ENCODE peak calls at places on chromosomes 16 and 17, in eight cellular contexts. One of them, this sample, is unnamed.

GRCh38 chr16:66899945-66900688 is 18.6 kb downstream of the CDH16 start:
- DNase-seq in pancreas: peak
- DNase-seq in SW480: no peak
- DNase-seq in A549: peak
- DNase-seq in HEK293T: peak
- DNase-seq in HCEC 1CT: peak
- DNase-seq in ovary: peak
- DNase-seq in NCI-H1092: peak
- DNase-seq in this sample: peak

GRCh38 chr17:73783382-73783766 is 139.1 kb upstream of the SDK2 start:
- DNase-seq in SW480: no peak
- DNase-seq in ovary: no peak
- DNase-seq in HEK293T: no peak
- DNase-seq in NCI-H1092: no peak
- DNase-seq in HCEC 1CT: no peak
- DNase-seq in A549: no peak
- DNase-seq in pancreas: no peak
- DNase-seq in this sample: no peak

GRCh38 chr16:69428652-69429051 is 4.2 kb downstream of the CYB5B start:
- DNase-seq in HEK293T: no peak
- DNase-seq in HCEC 1CT: no peak
- DNase-seq in NCI-H1092: no peak
- DNase-seq in pancreas: no peak
- DNase-seq in SW480: no peak
- DNase-seq in ovary: no peak
- DNase-seq in A549: no peak
- DNase-seq in this sample: no peak

GRCh38 chr16:83187404-83187803 is 560.6 kb downstream of the CDH13 start:
- DNase-seq in pancreas: no peak
- DNase-seq in HCEC 1CT: peak
- DNase-seq in A549: no peak
- DNase-seq in SW480: peak
- DNase-seq in HEK293T: no peak
- DNase-seq in NCI-H1092: no peak
- DNase-seq in ovary: no peak
- DNase-seq in this sample: no peak

GRCh38 chr17:65662166-65662565 is 100.7 kb upstream of the AXIN2 start:
- DNase-seq in SW480: no peak
- DNase-seq in A549: no peak
- DNase-seq in HEK293T: no peak
- DNase-seq in pancreas: no peak
- DNase-seq in NCI-H1092: no peak
- DNase-seq in HCEC 1CT: peak
- DNase-seq in ovary: no peak
- DNase-seq in this sample: no peak

GRCh38 chr16:31530405-31530804 is 2.7 kb downstream of the AHSP start:
- DNase-seq in HEK293T: no peak
- DNase-seq in A549: no peak
- DNase-seq in SW480: no peak
- DNase-seq in NCI-H1092: no peak
- DNase-seq in ovary: no peak
- DNase-seq in HCEC 1CT: no peak
- DNase-seq in pancreas: no peak
- DNase-seq in this sample: no peak

GRCh38 chr17:44599298-44600175 is 42.3 kb downstream of the FZD2 start:
- DNase-seq in SW480: no peak
- DNase-seq in HCEC 1CT: peak
- DNase-seq in pancreas: peak
- DNase-seq in HEK293T: no peak
- DNase-seq in A549: peak
- DNase-seq in NCI-H1092: no peak
- DNase-seq in ovary: peak
- DNase-seq in this sample: peak

GRCh38 chr17:38733315-38734234 is 3.4 kb downstream of the CISD3 start:
- DNase-seq in ovary: no peak
- DNase-seq in NCI-H1092: no peak
- DNase-seq in pancreas: peak
- DNase-seq in A549: peak
- DNase-seq in HCEC 1CT: no peak
- DNase-seq in HEK293T: no peak
- DNase-seq in SW480: no peak
- DNase-seq in this sample: peak

GRCh38 chr17:41773190-41773588 is 13.3 kb downstream of the JUP start:
- DNase-seq in A549: peak
- DNase-seq in NCI-H1092: no peak
- DNase-seq in ovary: peak
- DNase-seq in HEK293T: peak
- DNase-seq in pancreas: peak
- DNase-seq in SW480: peak
- DNase-seq in HCEC 1CT: peak
- DNase-seq in this sample: peak

GRCh38 chr17:54813896-54814295 is 86.8 kb upstream of the TOM1L1 start:
- DNase-seq in SW480: no peak
- DNase-seq in NCI-H1092: no peak
- DNase-seq in ovary: no peak
- DNase-seq in HEK293T: no peak
- DNase-seq in HCEC 1CT: no peak
- DNase-seq in pancreas: no peak
- DNase-seq in A549: no peak
- DNase-seq in this sample: no peak

GRCh38 chr16:84367297-84367680 is 1.0 kb upstream of the ATP2C2 start:
- DNase-seq in HEK293T: no peak
- DNase-seq in pancreas: no peak
- DNase-seq in NCI-H1092: no peak
- DNase-seq in A549: no peak
- DNase-seq in HCEC 1CT: no peak
- DNase-seq in ovary: no peak
- DNase-seq in SW480: no peak
- DNase-seq in this sample: no peak

GRCh38 chr17:7034955-7035590 is 742 bp upstream of the SLC16A13 start:
- DNase-seq in ovary: no peak
- DNase-seq in HCEC 1CT: no peak
- DNase-seq in SW480: no peak
- DNase-seq in HEK293T: no peak
- DNase-seq in A549: no peak
- DNase-seq in pancreas: peak
- DNase-seq in NCI-H1092: no peak
- DNase-seq in this sample: no peak

GRCh38 chr17:7261377-7262191 is 694 bp downstream of the CLDN7 start:
- DNase-seq in pancreas: peak
- DNase-seq in SW480: no peak
- DNase-seq in NCI-H1092: no peak
- DNase-seq in ovary: no peak
- DNase-seq in A549: no peak
- DNase-seq in HCEC 1CT: no peak
- DNase-seq in HEK293T: no peak
- DNase-seq in this sample: peak

GRCh38 chr16:84959045-84959576 is 52.2 kb downstream of the ZDHHC7 start:
- DNase-seq in NCI-H1092: no peak
- DNase-seq in A549: peak
- DNase-seq in ovary: no peak
- DNase-seq in SW480: no peak
- DNase-seq in pancreas: no peak
- DNase-seq in HCEC 1CT: no peak
- DNase-seq in HEK293T: no peak
- DNase-seq in this sample: peak

GRCh38 chr16:72677662-72678447 is 370.1 kb downstream of the ZFHX3 start:
- DNase-seq in NCI-H1092: no peak
- DNase-seq in HEK293T: no peak
- DNase-seq in ovary: no peak
- DNase-seq in HCEC 1CT: peak
- DNase-seq in SW480: peak
- DNase-seq in pancreas: no peak
- DNase-seq in A549: no peak
- DNase-seq in this sample: no peak

GRCh38 chr17:49708515-49709161 is 874 bp upstream of the SLC35B1 start:
- DNase-seq in pancreas: peak
- DNase-seq in ovary: no peak
- DNase-seq in A549: no peak
- DNase-seq in NCI-H1092: no peak
- DNase-seq in SW480: no peak
- DNase-seq in HEK293T: no peak
- DNase-seq in HCEC 1CT: peak
- DNase-seq in this sample: no peak

GRCh38 chr16:84979516-84979915 is 31.8 kb downstream of the ZDHHC7 start:
- DNase-seq in SW480: no peak
- DNase-seq in HCEC 1CT: peak
- DNase-seq in pancreas: no peak
- DNase-seq in HEK293T: no peak
- DNase-seq in ovary: no peak
- DNase-seq in NCI-H1092: no peak
- DNase-seq in A549: no peak
- DNase-seq in this sample: no peak

GRCh38 chr17:61144137-61144536 is 255.5 kb upstream of the TBX2 start:
- DNase-seq in A549: no peak
- DNase-seq in HEK293T: no peak
- DNase-seq in NCI-H1092: no peak
- DNase-seq in ovary: no peak
- DNase-seq in pancreas: no peak
- DNase-seq in SW480: no peak
- DNase-seq in HCEC 1CT: no peak
- DNase-seq in this sample: no peak

GRCh38 chr16:80935691-80936090 is 71.0 kb downstream of the CMC2 start:
- DNase-seq in ovary: no peak
- DNase-seq in NCI-H1092: no peak
- DNase-seq in HCEC 1CT: no peak
- DNase-seq in pancreas: no peak
- DNase-seq in SW480: no peak
- DNase-seq in A549: no peak
- DNase-seq in HEK293T: no peak
- DNase-seq in this sample: no peak

GRCh38 chr16:85781685-85782370 is 17.5 kb downstream of the EMC8 start:
- DNase-seq in SW480: no peak
- DNase-seq in HCEC 1CT: no peak
- DNase-seq in pancreas: peak
- DNase-seq in ovary: peak
- DNase-seq in NCI-H1092: peak
- DNase-seq in A549: no peak
- DNase-seq in HEK293T: no peak
- DNase-seq in this sample: no peak

GRCh38 chr16:57945740-57946138 is 25.2 kb downstream of the CNGB1 start:
- DNase-seq in HEK293T: no peak
- DNase-seq in A549: no peak
- DNase-seq in SW480: no peak
- DNase-seq in pancreas: no peak
- DNase-seq in HCEC 1CT: no peak
- DNase-seq in ovary: no peak
- DNase-seq in NCI-H1092: no peak
- DNase-seq in this sample: no peak

GRCh38 chr17:55734128-55734781 is 11.6 kb upstream of the TMEM100 start:
- DNase-seq in HCEC 1CT: peak
- DNase-seq in NCI-H1092: no peak
- DNase-seq in HEK293T: no peak
- DNase-seq in SW480: no peak
- DNase-seq in pancreas: no peak
- DNase-seq in ovary: no peak
- DNase-seq in A549: no peak
- DNase-seq in this sample: no peak

GRCh38 chr16:12303649-12304048 is 327.1 kb downstream of the SNX29 start:
- DNase-seq in NCI-H1092: no peak
- DNase-seq in pancreas: no peak
- DNase-seq in SW480: no peak
- DNase-seq in HEK293T: no peak
- DNase-seq in ovary: peak
- DNase-seq in HCEC 1CT: no peak
- DNase-seq in A549: no peak
- DNase-seq in this sample: no peak

GRCh38 chr16:13143551-13143950 is 242.2 kb downstream of the SHISA9 start:
- DNase-seq in pancreas: no peak
- DNase-seq in ovary: no peak
- DNase-seq in NCI-H1092: no peak
- DNase-seq in A549: no peak
- DNase-seq in SW480: no peak
- DNase-seq in HEK293T: no peak
- DNase-seq in HCEC 1CT: no peak
- DNase-seq in this sample: no peak

GRCh38 chr16:62034236-62035114 is 1.8 kb downstream of the CDH8 start:
- DNase-seq in A549: no peak
- DNase-seq in SW480: no peak
- DNase-seq in HEK293T: no peak
- DNase-seq in pancreas: no peak
- DNase-seq in HCEC 1CT: no peak
- DNase-seq in NCI-H1092: no peak
- DNase-seq in ovary: no peak
- DNase-seq in this sample: no peak

GRCh38 chr17:80980397-80981061 is 11.1 kb upstream of the CHMP6 start:
- DNase-seq in SW480: no peak
- DNase-seq in NCI-H1092: no peak
- DNase-seq in HCEC 1CT: peak
- DNase-seq in HEK293T: no peak
- DNase-seq in A549: peak
- DNase-seq in pancreas: no peak
- DNase-seq in ovary: no peak
- DNase-seq in this sample: no peak

GRCh38 chr17:21028192-21028591 is 14.6 kb downstream of the USP22 start:
- DNase-seq in HEK293T: no peak
- DNase-seq in pancreas: no peak
- DNase-seq in SW480: no peak
- DNase-seq in ovary: no peak
- DNase-seq in HCEC 1CT: no peak
- DNase-seq in NCI-H1092: no peak
- DNase-seq in A549: no peak
- DNase-seq in this sample: no peak

GRCh38 chr16:19672378-19672777 is 45.6 kb downstream of the KNOP1 start:
- DNase-seq in HEK293T: no peak
- DNase-seq in A549: no peak
- DNase-seq in NCI-H1092: no peak
- DNase-seq in HCEC 1CT: no peak
- DNase-seq in pancreas: no peak
- DNase-seq in SW480: no peak
- DNase-seq in ovary: no peak
- DNase-seq in this sample: no peak

GRCh38 chr16:60091076-60091475 is 1357.0 kb upstream of the GOT2 start:
- DNase-seq in A549: no peak
- DNase-seq in NCI-H1092: no peak
- DNase-seq in pancreas: no peak
- DNase-seq in HEK293T: no peak
- DNase-seq in SW480: no peak
- DNase-seq in ovary: no peak
- DNase-seq in HCEC 1CT: no peak
- DNase-seq in this sample: no peak

GRCh38 chr16:1167276-1168107 is 14.6 kb downstream of the CACNA1H start:
- DNase-seq in ovary: no peak
- DNase-seq in NCI-H1092: peak
- DNase-seq in SW480: peak
- DNase-seq in pancreas: peak
- DNase-seq in HCEC 1CT: no peak
- DNase-seq in A549: no peak
- DNase-seq in HEK293T: no peak
- DNase-seq in this sample: peak

GRCh38 chr17:83062818-83063671 is 16.4 kb upstream of the METRNL start:
- DNase-seq in A549: no peak
- DNase-seq in NCI-H1092: no peak
- DNase-seq in pancreas: no peak
- DNase-seq in HEK293T: no peak
- DNase-seq in SW480: no peak
- DNase-seq in ovary: peak
- DNase-seq in HCEC 1CT: no peak
- DNase-seq in this sample: no peak

GRCh38 chr17:3892095-3892998 is 506 bp downstream of the CAMKK1 start:
- DNase-seq in SW480: peak
- DNase-seq in NCI-H1092: no peak
- DNase-seq in ovary: peak
- DNase-seq in HEK293T: peak
- DNase-seq in HCEC 1CT: peak
- DNase-seq in A549: peak
- DNase-seq in pancreas: peak
- DNase-seq in this sample: peak

GRCh38 chr16:31182391-31182790 is 2.5 kb downstream of the FUS start:
- DNase-seq in pancreas: no peak
- DNase-seq in HCEC 1CT: no peak
- DNase-seq in HEK293T: no peak
- DNase-seq in NCI-H1092: no peak
- DNase-seq in SW480: no peak
- DNase-seq in A549: no peak
- DNase-seq in ovary: no peak
- DNase-seq in this sample: no peak

GRCh38 chr16:2042171-2042570 is 5.5 kb downstream of the NTHL1 start:
- DNase-seq in A549: no peak
- DNase-seq in NCI-H1092: peak
- DNase-seq in ovary: no peak
- DNase-seq in HCEC 1CT: no peak
- DNase-seq in SW480: no peak
- DNase-seq in HEK293T: no peak
- DNase-seq in pancreas: no peak
- DNase-seq in this sample: no peak